ENCODE peak calls at places on chromosomes 6 and 20, in five cellular contexts. C, G, U, W and K are unnamed samples.

GRCh38 chr6:46104209-46104608 is 25.6 kb upstream of the ENPP4 start:
- DNase-seq in C (no peak), G (no peak), U (peak), W (no peak), K (no peak)

GRCh38 chr6:26538572-26538902 is 371 bp downstream of the HMGN4 start:
- DNase-seq in C (no peak), G (no peak), U (no peak), W (no peak), K (no peak)

GRCh38 chr6:66897576-66897975 is 1190.5 kb upstream of the EYS start:
- DNase-seq in C (no peak), G (no peak), U (no peak), W (peak), K (no peak)

GRCh38 chr20:41407617-41408016 is 41.0 kb upstream of the EMILIN3 start:
- DNase-seq in C (no peak), G (no peak), U (no peak), W (no peak), K (no peak)

GRCh38 chr20:36569847-36570429 is 3.5 kb upstream of the TGIF2 start:
- DNase-seq in C (no peak), G (no peak), U (no peak), W (no peak), K (no peak)

GRCh38 chr20:59003836-59004492 is 3.1 kb downstream of the CTSZ start:
- DNase-seq in C (no peak), G (no peak), U (no peak), W (peak), K (no peak)

GRCh38 chr6:103875221-103875620 is 984.5 kb downstream of the HACE1 start:
- DNase-seq in C (no peak), G (no peak), U (no peak), W (no peak), K (no peak)

GRCh38 chr6:148758492-148758891 is 11.7 kb downstream of the UST start:
- DNase-seq in C (peak), G (no peak), U (peak), W (peak), K (no peak)

GRCh38 chr6:119158057-119158848 is 79.8 kb upstream of the FAM184A start:
- DNase-seq in C (no peak), G (peak), U (no peak), W (no peak), K (no peak)

GRCh38 chr6:63764318-63764916 is 128.8 kb downstream of the PHF3 start:
- DNase-seq in C (no peak), G (no peak), U (no peak), W (peak), K (no peak)

GRCh38 chr20:973785-974194 is 28.3 kb downstream of the RSPO4 start:
- DNase-seq in C (no peak), G (peak), U (peak), W (peak), K (no peak)

GRCh38 chr20:41510224-41510623 is 108.0 kb downstream of the CHD6 start:
- DNase-seq in C (no peak), G (no peak), U (no peak), W (no peak), K (no peak)

GRCh38 chr6:155832596-155832995 is 377.0 kb upstream of the NOX3 start:
- DNase-seq in C (no peak), G (no peak), U (no peak), W (peak), K (peak)

GRCh38 chr6:39951716-39952115 is 17.5 kb upstream of the MOCS1 start:
- DNase-seq in C (no peak), G (no peak), U (no peak), W (no peak), K (no peak)

GRCh38 chr6:116556814-116557403 is 3.4 kb downstream of the CALHM4 start:
- DNase-seq in C (no peak), G (no peak), U (no peak), W (no peak), K (no peak)

GRCh38 chr6:169701218-169701952 is 444 bp downstream of the WDR27 start:
- DNase-seq in C (no peak), G (no peak), U (no peak), W (peak), K (no peak)

GRCh38 chr20:8170921-8171320 is 38.9 kb downstream of the PLCB1 start:
- DNase-seq in C (no peak), G (no peak), U (no peak), W (no peak), K (no peak)

GRCh38 chr6:37491830-37492208 is 7.9 kb downstream of the CCDC167 start:
- DNase-seq in C (no peak), G (no peak), U (no peak), W (no peak), K (no peak)

GRCh38 chr6:48747471-48747870 is 636.5 kb upstream of the PTCHD4 start:
- DNase-seq in C (no peak), G (no peak), U (no peak), W (no peak), K (no peak)

GRCh38 chr20:41889125-41889870 is 271.1 kb upstream of the CHD6 start:
- DNase-seq in C (no peak), G (no peak), U (no peak), W (peak), K (no peak)

GRCh38 chr20:32465092-32465900 is 107.2 kb downstream of the ASXL1 start:
- DNase-seq in C (no peak), G (no peak), U (no peak), W (no peak), K (peak)

GRCh38 chr6:21664263-21665081 is 70.9 kb downstream of the SOX4 start:
- DNase-seq in C (no peak), G (no peak), U (no peak), W (no peak), K (no peak)

GRCh38 chr20:38412877-38413577 is 22.1 kb downstream of the SNHG17 start:
- DNase-seq in C (no peak), G (no peak), U (no peak), W (no peak), K (no peak)

GRCh38 chr20:49283176-49283702 is 5.4 kb upstream of the ZNFX1 start:
- DNase-seq in C (no peak), G (no peak), U (no peak), W (peak), K (no peak)

GRCh38 chr6:157095084-157095483 is 228.2 kb downstream of the TMEM242 start:
- DNase-seq in C (no peak), G (no peak), U (no peak), W (no peak), K (no peak)

GRCh38 chr6:143745160-143746133 is 67.7 kb downstream of the PHACTR2 start:
- DNase-seq in C (no peak), G (no peak), U (no peak), W (no peak), K (peak)

GRCh38 chr6:145947108-145947507 is 17.1 kb downstream of the SHPRH start:
- DNase-seq in C (no peak), G (no peak), U (no peak), W (no peak), K (no peak)
- TF ChIP-seq CTCF in C (no peak), G (no peak), U (no peak), W (no peak), K (no peak)

DNA sequence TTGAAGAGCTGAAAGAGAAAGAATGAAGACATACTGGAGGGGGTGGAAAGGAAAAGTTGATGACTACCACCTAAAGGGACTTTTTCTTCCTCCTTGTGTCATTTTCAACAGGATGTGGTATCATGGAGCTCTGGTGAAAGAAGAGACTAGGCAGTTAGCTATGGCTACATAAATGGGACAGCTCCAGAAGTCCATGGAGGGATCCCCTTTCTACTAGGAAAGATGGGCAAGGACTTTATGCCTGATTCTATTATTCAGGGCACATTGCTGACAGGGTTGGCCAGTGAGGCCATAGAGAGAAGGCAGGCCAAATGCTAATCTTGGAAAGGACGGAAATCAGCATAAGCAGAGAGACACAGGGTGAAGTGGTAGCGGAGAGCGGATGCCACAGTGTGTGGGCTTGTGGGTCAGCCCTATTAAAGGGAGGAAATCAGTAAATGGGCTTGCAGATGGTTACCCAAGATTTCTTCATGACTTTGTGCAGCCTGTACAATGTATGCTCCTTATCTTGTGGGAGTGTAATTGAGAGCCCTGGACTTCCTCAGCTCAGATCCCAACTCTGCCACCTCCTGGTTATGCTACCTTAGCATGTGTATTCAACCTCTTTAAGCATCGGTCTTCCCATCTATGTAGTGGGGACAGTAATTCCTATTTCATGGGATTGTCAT is 77.4 kb upstream of the TMEM170B start:
- DNase-seq in C (peak), G (no peak), U (peak), W (peak), K (no peak)
- TF ChIP-seq CTCF in C (no peak), G (no peak), U (peak), W (peak), K (peak)

GRCh38 chr20:61353996-61354390 is 101.9 kb downstream of the CDH4 start:
- DNase-seq in C (no peak), G (no peak), U (no peak), W (no peak), K (no peak)

GRCh38 chr20:61349447-61350165 is 97.5 kb downstream of the CDH4 start:
- DNase-seq in C (no peak), G (no peak), U (no peak), W (no peak), K (no peak)

GRCh38 chr20:61353261-61353995 is 101.4 kb downstream of the CDH4 start:
- DNase-seq in C (no peak), G (no peak), U (no peak), W (no peak), K (peak)

GRCh38 chr20:61352381-61353260 is 100.6 kb downstream of the CDH4 start:
- DNase-seq in C (no peak), G (no peak), U (no peak), W (no peak), K (no peak)

DNA sequence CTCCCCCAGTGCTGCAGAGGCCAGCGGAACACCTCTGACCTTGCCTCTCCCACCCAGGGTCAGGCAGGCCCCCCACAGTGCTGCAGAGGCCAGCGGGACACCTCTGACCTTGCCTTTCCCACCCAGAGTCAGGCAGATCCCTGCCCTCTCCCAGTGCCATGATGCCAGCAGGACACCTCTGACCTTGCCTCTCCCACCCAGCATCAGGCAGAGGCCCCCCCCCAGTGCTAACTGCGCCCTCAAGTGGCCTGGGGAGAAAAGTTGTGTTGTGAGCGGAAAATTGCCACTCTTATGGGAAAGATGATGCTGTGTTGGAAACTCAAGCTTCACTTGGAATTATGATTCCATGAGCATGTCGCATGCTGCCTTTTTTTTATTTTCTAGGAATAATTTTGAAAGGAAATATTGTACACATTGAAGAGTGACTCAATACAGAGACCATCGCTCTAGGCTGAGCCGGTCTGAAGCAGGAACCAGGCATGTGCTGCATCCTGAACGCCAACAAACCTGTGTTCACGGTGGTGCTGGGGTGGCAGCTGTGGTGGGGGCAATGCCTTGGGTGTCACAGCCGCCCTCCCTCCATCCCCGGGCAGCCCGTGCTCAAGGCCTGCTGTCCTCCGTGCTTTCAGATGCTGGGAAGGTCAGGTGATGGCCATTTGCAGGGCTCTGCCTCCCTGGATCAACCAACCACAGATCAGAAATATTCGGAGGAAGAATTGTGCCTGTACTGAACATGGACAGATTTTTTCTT is 98.6 kb downstream of the CDH4 start:
- DNase-seq in C (no peak), G (no peak), U (no peak), W (no peak), K (no peak)
- TF ChIP-seq CTCF in C (no peak), G (no peak), U (no peak), W (peak), K (peak)

DNA sequence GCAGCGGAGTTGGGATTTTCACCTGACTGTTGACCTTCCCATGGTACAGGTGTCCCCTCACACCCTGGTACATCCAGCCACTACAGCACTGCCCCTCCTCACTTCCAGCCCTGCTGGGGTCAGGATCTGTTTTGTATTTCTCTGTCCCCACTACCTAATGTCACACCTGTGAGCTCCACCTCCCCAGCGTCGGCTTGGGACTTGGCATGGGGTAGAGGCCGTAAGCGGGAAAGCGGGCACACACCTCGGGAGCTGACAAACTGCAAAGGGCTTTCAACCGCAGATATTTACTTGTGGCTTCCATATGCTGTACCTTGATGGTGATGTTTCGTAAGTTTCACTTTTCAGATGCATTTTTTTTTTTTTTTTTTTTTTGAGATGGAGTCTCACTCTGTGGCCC is 5.4 kb upstream of the CCN5 start:
- DNase-seq in C (no peak), G (no peak), U (no peak), W (no peak), K (no peak)
- TF ChIP-seq CTCF in C (no peak), G (no peak), U (no peak), W (no peak), K (no peak)

DNA sequence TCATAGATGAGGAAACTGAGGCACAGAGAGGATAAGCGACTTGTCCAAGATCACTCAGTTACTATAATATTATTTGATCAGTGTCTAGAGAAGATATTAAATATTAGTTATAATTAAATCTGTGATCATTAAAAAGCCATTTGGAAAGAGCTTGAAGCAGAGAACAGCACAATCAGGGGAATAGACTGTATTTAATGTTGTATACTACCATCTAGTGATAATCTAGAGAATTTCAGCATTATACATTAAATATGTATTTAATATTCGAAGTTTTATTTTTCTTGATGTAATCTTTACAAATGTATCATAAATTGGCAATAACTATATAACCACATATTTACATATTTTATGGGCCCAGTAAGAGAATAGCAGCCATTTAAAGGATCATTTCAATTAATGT is 20.2 kb upstream of the MTCL3 start:
- DNase-seq in C (no peak), G (no peak), U (peak), W (peak), K (no peak)
- TF ChIP-seq CTCF in C (no peak), G (peak), U (peak), W (peak), K (no peak)

GRCh38 chr20:9215539-9215938 is 146.7 kb downstream of the PLCB4 start:
- DNase-seq in C (no peak), G (no peak), U (no peak), W (peak), K (no peak)
- TF ChIP-seq CTCF in C (no peak), G (peak), U (no peak), W (peak), K (peak)

GRCh38 chr20:62376112-62377063 is 9.3 kb upstream of the LAMA5 start:
- DNase-seq in C (no peak), G (no peak), U (no peak), W (no peak), K (no peak)
- TF ChIP-seq CTCF in C (no peak), G (peak), U (no peak), W (no peak), K (peak)

GRCh38 chr6:99613705-99614429 is 7.2 kb downstream of the PRDM13 start:
- DNase-seq in C (peak), G (no peak), U (peak), W (peak), K (no peak)
- TF ChIP-seq CTCF in C (no peak), G (no peak), U (no peak), W (peak), K (no peak)

GRCh38 chr20:6828794-6829423 is 61.4 kb downstream of the BMP2 start:
- DNase-seq in C (no peak), G (peak), U (peak), W (peak), K (peak)
- TF ChIP-seq CTCF in C (no peak), G (peak), U (peak), W (peak), K (peak)